ENCODE peak calls at places on chromosomes 2 and 18, in four cellular contexts. B, X, D and V are unnamed samples.

GRCh38 chr2:200378652-200379290 is 72.3 kb downstream of the SPATS2L start:
- DNase-seq in D (no peak), X (no peak), B (no peak), V (no peak)

GRCh38 chr2:101012706-101013181 is 10.7 kb downstream of the RPL31 start:
- DNase-seq in X (no peak), B (no peak), D (no peak), V (peak; percentile 15)

GRCh38 chr2:55097083-55097461 is 46.8 kb upstream of the RTN4 start:
- DNase-seq in X (no peak), B (no peak), D (no peak), V (no peak)

GRCh38 chr18:5895886-5896740 is 791 bp upstream of the TMEM200C start:
- DNase-seq in B (peak; percentile 36), D (peak; percentile 75), X (no peak), V (no peak)

GRCh38 chr2:162254472-162254871 is 11.2 kb upstream of the FAP start:
- DNase-seq in B (no peak), X (no peak), D (no peak), V (no peak)

GRCh38 chr2:237456200-237456731 is 30.8 kb upstream of the MLPH start:
- DNase-seq in X (no peak), B (peak; percentile 72), D (peak; percentile 88), V (no peak)

GRCh38 chr2:139296672-139297209 is 516.6 kb upstream of the NXPH2 start:
- DNase-seq in X (no peak), D (no peak), B (no peak), V (no peak)

GRCh38 chr2:174602741-174603140 is 5.1 kb upstream of the WIPF1 start:
- DNase-seq in X (no peak), B (no peak), D (no peak), V (no peak)

GRCh38 chr2:112491946-112492345 is 10.0 kb downstream of the TTL start:
- DNase-seq in B (no peak), D (no peak), X (no peak), V (no peak)

GRCh38 chr2:73907840-73908452 is 15.1 kb downstream of the ACTG2 start:
- DNase-seq in D (no peak), X (peak; percentile 16), B (no peak), V (peak; percentile 77)

GRCh38 chr18:46407471-46408166 is 249.4 kb downstream of the LOXHD1 start:
- DNase-seq in D (no peak), B (no peak), X (no peak), V (no peak)

GRCh38 chr2:101974663-101975062 is 17.1 kb upstream of the IL1R2 start:
- DNase-seq in X (no peak), D (no peak), B (no peak), V (no peak)

GRCh38 chr2:107380912-107381311 is 445.8 kb upstream of the RGPD4 start:
- DNase-seq in X (no peak), D (no peak), B (no peak), V (no peak)

GRCh38 chr2:98909381-98910211 is 26.4 kb downstream of the CRACDL start:
- DNase-seq in X (no peak), B (no peak), D (no peak), V (peak; percentile 88)

GRCh38 chr2:205564761-205565160 is 117.5 kb upstream of the NRP2 start:
- DNase-seq in B (no peak), D (no peak), X (no peak), V (no peak)

GRCh38 chr2:188079176-188079575 is 212.5 kb upstream of the GULP1 start:
- DNase-seq in X (no peak), B (no peak), D (no peak), V (no peak)

GRCh38 chr18:3579701-3580100 is 129.7 kb downstream of the TGIF1 start:
- DNase-seq in D (no peak), X (no peak), B (no peak), V (no peak)

GRCh38 chr18:13232971-13233565 is 14.5 kb downstream of the LDLRAD4 start:
- DNase-seq in B (no peak), D (peak; percentile 50), X (no peak), V (no peak)